ENCODE peak calls at places on chromosomes 4 and X, in nine cellular contexts. C is H1, S is A549, D is tibial nerve, P is ovary, Y is SK-N-SH, Q is K562, E is stomach, M is esophagus muscularis mucosa. U is an unnamed sample. For H3K4me1, the result is how much of the 10 kb centered on the place peaks cover.

GRCh38 chr4:160299608-160300007 is 1196.7 kb downstream of the RAPGEF2 start:
- DNase-seq in P (no peak), Q (no peak), Y (peak), D (no peak), M (no peak), S (no peak), C (no peak), E (no peak), U (no peak)

GRCh38 chrX:47078129-47079043 is at the start of gene RGN:
- DNase-seq in C (no peak), D (no peak), Q (no peak), S (no peak), Y (peak), M (no peak), P (peak), E (peak), U (no peak)

GRCh38 chrX:107673933-107674479 is 45.7 kb downstream of the PRPS1 start:
- DNase-seq in Y (no peak), C (no peak), M (peak), D (peak), Q (peak), E (peak), P (peak), S (no peak), U (peak)

GRCh38 chrX:27575565-27575964 is 14.6 kb upstream of the DCAF8L2 start:
- DNase-seq in M (no peak), E (no peak), S (no peak), Y (no peak), C (no peak), Q (no peak), P (no peak), D (no peak), U (no peak)

GRCh38 chr4:10667651-10668341 is 16.8 kb downstream of the CLNK start:
- DNase-seq in Q (no peak), Y (no peak), E (no peak), P (no peak), C (no peak), D (no peak), S (no peak), M (no peak), U (no peak)

GRCh38 chrX:138765061-138765460 is 53.5 kb upstream of the FGF13 start:
- DNase-seq in E (no peak), P (no peak), Q (no peak), C (no peak), Y (no peak), D (no peak), S (no peak), M (no peak), U (no peak)

GRCh38 chrX:132187451-132187850 is 31.8 kb downstream of the RAP2C start:
- DNase-seq in S (no peak), D (no peak), Q (no peak), M (no peak), E (no peak), P (no peak), Y (no peak), C (no peak), U (no peak)

GRCh38 chr4:78747328-78747946 is 28.7 kb upstream of the BMP2K start:
- DNase-seq in C (no peak), E (no peak), Q (no peak), D (no peak), Y (no peak), P (no peak), M (no peak), S (no peak), U (no peak)

GRCh38 chr4:173025131-173025530 is 143.5 kb upstream of the GALNT7 start:
- DNase-seq in M (peak), D (peak), Q (peak), E (peak), P (peak), C (peak), Y (peak), S (peak), U (no peak)

GRCh38 chrX:47523297-47523696 is 37.7 kb upstream of the ARAF start:
- DNase-seq in P (peak), C (peak), Q (peak), Y (peak), E (peak), S (peak), M (peak), D (peak), U (peak)

GRCh38 chrX:153190384-153190783 is 11.3 kb downstream of the MAGEA1 start:
- DNase-seq in C (no peak), M (no peak), E (no peak), Y (no peak), S (no peak), D (no peak), P (no peak), Q (no peak), U (no peak)

GRCh38 chrX:151713859-151714258 is 2.0 kb upstream of the FATE1 start:
- DNase-seq in E (no peak), Y (peak), D (no peak), Q (peak), M (no peak), P (no peak), S (peak), C (no peak), U (no peak)

GRCh38 chrX:76893930-76894329 is 466.4 kb downstream of the MAGEE1 start:
- DNase-seq in E (no peak), P (no peak), Y (no peak), S (no peak), M (no peak), C (no peak), Q (no peak), D (no peak), U (no peak)

GRCh38 chrX:16671005-16671404 is 21.0 kb downstream of the S100G start:
- DNase-seq in Y (peak), Q (peak), D (peak), M (no peak), P (no peak), E (no peak), S (peak), C (no peak), U (no peak)

GRCh38 chr4:4763815-4764202 is 95.7 kb upstream of the MSX1 start:
- DNase-seq in S (no peak), Y (no peak), P (no peak), D (no peak), Q (no peak), C (no peak), E (no peak), M (no peak), U (no peak)
- TF ChIP-seq EP300 in S (no peak), Y (no peak), P (no peak), D (no peak), Q (no peak), C (no peak), E (no peak), M (no peak), U (no peak)

GRCh38 chr4:76977731-76978350 is 28.3 kb downstream of the SEPTIN11 start:
- DNase-seq in Q (no peak), D (no peak), C (no peak), M (no peak), S (no peak), Y (no peak), E (no peak), P (no peak), U (no peak)

GRCh38 chr4:76981649-76982048 is 32.1 kb downstream of the SEPTIN11 start:
- DNase-seq in S (no peak), M (no peak), E (no peak), D (no peak), P (no peak), C (no peak), Y (no peak), Q (no peak), U (no peak)

GRCh38 chr4:76979236-76979635 is 29.7 kb downstream of the SEPTIN11 start:
- DNase-seq in P (no peak), C (no peak), D (no peak), Q (no peak), Y (no peak), S (no peak), M (no peak), E (no peak), U (no peak)

GRCh38 chr4:76982638-76983579 is 33.4 kb downstream of the SEPTIN11 start:
- DNase-seq in Q (peak), S (peak), P (no peak), D (no peak), E (no peak), M (no peak), C (no peak), Y (no peak), U (no peak)

DNA sequence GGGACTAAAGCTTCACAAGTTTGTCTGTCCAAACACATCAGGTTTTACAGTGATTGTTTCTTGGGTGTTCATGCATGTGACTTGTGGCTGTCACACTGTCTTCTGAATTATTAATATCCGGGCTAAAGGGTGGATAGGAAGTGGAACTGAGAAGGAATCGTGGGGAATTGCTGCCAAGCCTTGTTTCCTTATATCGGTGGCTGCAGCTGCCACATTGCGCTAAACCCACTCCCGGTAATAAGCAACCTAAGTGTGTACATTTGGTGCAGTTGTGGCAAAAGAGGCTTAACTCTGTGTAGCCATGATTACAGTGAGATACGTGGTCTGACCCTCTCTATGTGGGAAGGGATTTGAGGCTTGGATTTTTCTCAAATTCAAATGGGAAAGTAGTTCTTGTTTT is 30.7 kb downstream of the SEPTIN11 start:
- DNase-seq in Q (no peak), S (no peak), D (no peak), Y (no peak), E (no peak), C (no peak), P (no peak), M (no peak), U (no peak)
- H3K4me1 ChIP-seq in Q (under half), S (under half), D (under half), Y (half or more), E (half or more), C (under half), P (under half), M (half or more), U (under half)

DNA sequence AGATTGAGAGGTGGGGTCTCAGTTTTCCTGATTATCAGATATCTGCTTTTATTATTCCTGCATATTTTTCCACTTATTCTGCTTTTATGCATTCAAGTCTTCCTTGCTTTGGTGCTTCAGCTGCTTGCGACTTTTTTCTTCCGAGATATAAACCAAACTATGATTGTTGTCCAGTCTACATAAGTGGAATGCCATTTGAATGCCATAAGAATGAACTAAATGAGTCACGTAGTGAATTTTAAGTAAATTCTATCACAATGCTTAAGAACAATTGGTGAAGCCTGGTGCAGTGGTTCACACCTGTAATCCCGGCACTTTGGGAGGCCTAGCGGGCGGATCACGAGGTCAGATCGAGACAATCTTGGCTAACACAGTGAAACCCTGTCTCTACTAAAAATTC is 189.1 kb downstream of the PCDH18 start:
- DNase-seq in E (no peak), P (no peak), Y (no peak), S (no peak), M (no peak), D (no peak), C (no peak), Q (no peak), U (no peak)
- TF ChIP-seq EP300 in E (no peak), P (no peak), Y (no peak), S (no peak), M (no peak), D (no peak), C (no peak), Q (no peak), U (no peak)

GRCh38 chr4:48667148-48667547 is 112.9 kb downstream of the FRYL start:
- DNase-seq in C (no peak), S (no peak), P (no peak), Q (no peak), D (no peak), M (no peak), Y (no peak), E (no peak), U (no peak)

GRCh38 chr4:48665555-48666186 is 114.4 kb downstream of the FRYL start:
- DNase-seq in M (no peak), Y (no peak), E (no peak), C (no peak), Q (no peak), D (no peak), P (no peak), S (no peak), U (no peak)

GRCh38 chr4:48669086-48669485 is 111.0 kb downstream of the FRYL start:
- DNase-seq in M (no peak), D (no peak), E (no peak), C (no peak), P (no peak), Q (no peak), S (no peak), Y (no peak), U (no peak)

GRCh38 chr4:48670587-48670986 is 109.5 kb downstream of the FRYL start:
- DNase-seq in S (no peak), C (no peak), D (no peak), E (no peak), M (no peak), Y (no peak), Q (no peak), P (no peak), U (no peak)

DNA sequence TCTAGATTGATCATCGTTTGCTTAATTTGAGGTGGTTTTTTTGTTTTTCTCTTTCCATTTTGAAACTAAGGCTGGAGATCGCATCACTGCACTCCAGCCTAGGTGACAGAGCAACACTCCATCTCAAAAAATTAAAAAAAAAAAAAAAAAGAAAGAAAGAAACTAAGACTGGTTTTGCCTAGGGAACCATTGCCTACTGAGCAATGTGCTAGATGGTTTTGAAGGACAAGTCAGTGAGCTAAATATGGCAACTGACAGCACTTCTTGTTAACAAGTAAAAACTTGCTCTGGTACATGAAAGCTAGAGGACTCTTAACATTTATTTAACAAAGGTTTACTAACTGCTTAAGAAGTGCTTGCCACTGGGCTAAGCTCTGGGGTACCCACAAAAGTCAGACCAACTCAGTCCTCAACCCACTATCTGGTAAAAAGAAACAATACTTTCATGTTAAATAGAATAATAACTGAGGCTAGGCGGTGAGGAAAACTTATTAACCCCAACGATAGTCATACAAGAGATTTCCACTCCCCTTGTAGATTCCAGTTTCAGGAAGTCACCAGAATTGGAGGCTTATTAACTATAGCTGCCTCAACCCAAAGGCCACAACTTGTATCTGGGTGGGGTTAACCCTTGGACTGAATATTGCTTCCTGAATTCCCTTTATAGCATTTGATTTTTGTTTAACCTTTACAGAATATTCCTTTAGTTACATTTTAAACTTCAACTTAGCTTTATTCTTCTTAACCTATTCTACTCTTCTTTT is 111.6 kb downstream of the FRYL start:
- DNase-seq in S (no peak), M (no peak), E (no peak), D (no peak), Y (no peak), P (no peak), Q (no peak), C (no peak), U (no peak)
- H3K4me1 ChIP-seq in S (under half), M (under half), E (under half), D (under half), Y (under half), P (under half), Q (under half), C (under half), U (under half)

DNA sequence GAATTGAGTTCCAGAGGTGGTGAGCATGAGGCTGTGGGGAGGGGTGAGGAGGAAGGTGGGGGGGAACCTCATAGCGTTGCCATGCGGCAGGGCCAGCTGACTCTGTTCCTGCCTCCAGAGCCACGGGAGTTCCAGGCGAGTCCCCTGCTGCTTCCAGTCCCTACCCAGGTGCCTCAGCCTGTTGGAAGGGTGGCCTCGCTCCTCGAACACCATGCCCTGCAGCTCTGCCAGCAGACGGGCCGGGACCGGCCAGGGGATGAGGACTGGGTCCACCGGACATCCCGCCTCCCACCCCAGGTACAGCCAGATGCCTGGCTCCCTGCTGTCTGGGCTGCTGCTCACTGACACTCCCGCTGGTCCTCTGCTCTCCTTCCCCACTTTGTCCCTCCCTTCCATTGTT is 7.9 kb downstream of the CCDC22 start:
- DNase-seq in S (no peak), P (no peak), M (no peak), Y (no peak), D (no peak), Q (no peak), C (no peak), E (no peak), U (peak)
- TF ChIP-seq EP300 in S (no peak), P (no peak), M (no peak), Y (no peak), D (no peak), Q (no peak), C (no peak), E (no peak), U (no peak)

GRCh38 chr4:88015659-88016295 is 8.3 kb downstream of the PKD2 start:
- DNase-seq in M (no peak), E (no peak), P (no peak), Q (no peak), C (no peak), D (no peak), Y (no peak), S (no peak), U (no peak)

GRCh38 chr4:88017516-88018302 is 10.3 kb downstream of the PKD2 start:
- DNase-seq in M (no peak), S (peak), E (no peak), C (no peak), Q (no peak), Y (no peak), D (peak), P (no peak), U (peak)

GRCh38 chr4:88021824-88022223 is 14.4 kb downstream of the PKD2 start:
- DNase-seq in C (no peak), S (no peak), Q (no peak), P (no peak), E (no peak), M (no peak), D (no peak), Y (no peak), U (no peak)

GRCh38 chr4:88022289-88022688 is 14.9 kb downstream of the PKD2 start:
- DNase-seq in Y (no peak), P (no peak), Q (no peak), E (no peak), S (no peak), C (no peak), M (no peak), D (no peak), U (no peak)

GRCh38 chr4:88018471-88018870 is 11.0 kb downstream of the PKD2 start:
- DNase-seq in Y (no peak), P (no peak), C (no peak), M (no peak), D (peak), E (no peak), Q (peak), S (no peak), U (peak)
- H3K4me1 ChIP-seq in Y (under half), P (under half), C (under half), M (half or more), D (under half), E (half or more), Q (under half), S (under half), U (half or more)

GRCh38 chr4:184782731-184783472 is 42.9 kb downstream of the ACSL1 start:
- DNase-seq in M (no peak), E (no peak), D (no peak), C (no peak), P (no peak), S (no peak), Y (no peak), Q (no peak), U (no peak)
- TF ChIP-seq EP300 in M (no peak), E (no peak), D (no peak), C (no peak), P (no peak), S (no peak), Y (no peak), Q (no peak), U (no peak)

GRCh38 chr4:2591189-2591588 is 54.7 kb downstream of the FAM193A start:
- DNase-seq in S (no peak), M (no peak), D (peak), C (peak), E (no peak), P (peak), Q (peak), Y (peak), U (no peak)
- H3K4me1 ChIP-seq in S (under half), M (half or more), D (under half), C (under half), E (half or more), P (under half), Q (under half), Y (under half), U (half or more)